ENCODE peak calls at places on chromosomes 7 and 10, in eight cellular contexts. Y, E, O, V, U, R, M and F are unnamed samples.

GRCh38 chr7:135789956-135790355 is 41.3 kb upstream of the FAM180A start:
- DNase-seq in V (no peak), Y (no peak), U (no peak), M (no peak), R (no peak), O (no peak), E (no peak), F (no peak)

GRCh38 chr10:74039561-74040145 is 41.7 kb downstream of the VCL start:
- DNase-seq in E (peak; percentile 27), M (no peak), O (no peak), U (no peak), Y (peak; percentile 98), V (no peak), R (peak; percentile 81), F (peak; percentile 49)

GRCh38 chr10:70847666-70848360 is 32.1 kb downstream of the SGPL1 start:
- DNase-seq in R (no peak), V (no peak), Y (peak; percentile 49), M (no peak), E (peak; percentile 39), O (no peak), U (no peak), F (no peak)

GRCh38 chr10:2925631-2926030 is 141.7 kb upstream of the PFKP start:
- DNase-seq in V (no peak), M (peak; percentile 38), O (no peak), R (peak; percentile 58), Y (peak; percentile 49), E (no peak), U (peak; percentile 60), F (peak; percentile 33)

GRCh38 chr10:125160856-125161569 is 650 bp upstream of the CTBP2 start:
- DNase-seq in M (peak; percentile 90), U (peak; percentile 80), O (peak; percentile 90), E (peak; percentile 95), V (peak; percentile 84), R (peak; percentile 93), Y (peak; percentile 80), F (peak; percentile 78)

GRCh38 chr7:147509859-147510542 is 1080.6 kb upstream of the C7orf33 start:
- DNase-seq in V (no peak), R (no peak), U (no peak), E (no peak), O (no peak), M (no peak), Y (peak; percentile 59), F (peak; percentile 45)

GRCh38 chr7:2444476-2444875 is 31.7 kb downstream of the GRIFIN start:
- DNase-seq in U (no peak), O (no peak), E (no peak), M (no peak), R (peak; percentile 47), Y (peak; percentile 85), V (no peak), F (peak; percentile 31)

GRCh38 chr7:148410905-148411304 is 179.7 kb upstream of the C7orf33 start:
- DNase-seq in V (no peak), M (no peak), R (no peak), O (no peak), U (no peak), E (no peak), Y (no peak), F (no peak)

GRCh38 chr10:131514454-131514853 is 202.9 kb upstream of the TCERG1L start:
- DNase-seq in M (no peak), U (no peak), Y (no peak), V (no peak), O (no peak), E (no peak), R (no peak), F (no peak)

GRCh38 chr7:23570592-23571200 is 26.5 kb upstream of the CCDC126 start:
- DNase-seq in R (peak; percentile 78), V (peak; percentile 74), O (peak; percentile 82), M (peak; percentile 79), E (peak; percentile 79), U (peak; percentile 59), Y (peak; percentile 83), F (peak; percentile 81)

GRCh38 chr7:25395976-25396375 is 167.7 kb upstream of the NPVF start:
- DNase-seq in M (no peak), V (no peak), E (no peak), U (no peak), R (no peak), Y (no peak), O (peak; percentile 51), F (no peak)

GRCh38 chr10:95819620-95820329 is 63.8 kb downstream of the ENTPD1 start:
- DNase-seq in V (no peak), E (no peak), O (no peak), U (no peak), M (no peak), R (no peak), Y (peak; percentile 36), F (no peak)

GRCh38 chr7:55481126-55481525 is 91.2 kb downstream of the VOPP1 start:
- DNase-seq in O (peak; percentile 18), E (no peak), M (no peak), U (no peak), R (no peak), Y (no peak), V (no peak), F (no peak)

GRCh38 chr7:138247568-138248328 is 171.5 kb downstream of the AKR1D1 start:
- DNase-seq in Y (peak; percentile 25), R (peak; percentile 15), O (peak; percentile 52), V (no peak), E (no peak), M (no peak), U (no peak), F (no peak)

GRCh38 chr10:110221721-110222261 is 14.4 kb downstream of the MXI1 start:
- DNase-seq in M (peak; percentile 60), V (peak; percentile 65), Y (peak; percentile 96), E (peak; percentile 89), O (peak; percentile 78), U (peak; percentile 68), R (peak; percentile 93), F (peak; percentile 92)

GRCh38 chr10:110007171-110007700 is 548 bp upstream of the ADD3 start:
- DNase-seq in V (peak; percentile 21), M (no peak), R (no peak), U (no peak), Y (no peak), E (no peak), O (no peak), F (peak; percentile 34)

GRCh38 chr10:4241724-4242345 is 456.8 kb upstream of the KLF6 start:
- DNase-seq in E (peak; percentile 44), R (peak; percentile 100), V (no peak), Y (peak; percentile 99), O (no peak), U (no peak), M (no peak), F (peak; percentile 54)

GRCh38 chr10:80260295-80261243 is 28.9 kb downstream of the MAT1A start:
- DNase-seq in Y (peak; percentile 18), M (peak; percentile 40), U (no peak), V (peak; percentile 55), R (peak; percentile 15), O (peak; percentile 64), E (peak; percentile 49), F (peak; percentile 29)

DNA sequence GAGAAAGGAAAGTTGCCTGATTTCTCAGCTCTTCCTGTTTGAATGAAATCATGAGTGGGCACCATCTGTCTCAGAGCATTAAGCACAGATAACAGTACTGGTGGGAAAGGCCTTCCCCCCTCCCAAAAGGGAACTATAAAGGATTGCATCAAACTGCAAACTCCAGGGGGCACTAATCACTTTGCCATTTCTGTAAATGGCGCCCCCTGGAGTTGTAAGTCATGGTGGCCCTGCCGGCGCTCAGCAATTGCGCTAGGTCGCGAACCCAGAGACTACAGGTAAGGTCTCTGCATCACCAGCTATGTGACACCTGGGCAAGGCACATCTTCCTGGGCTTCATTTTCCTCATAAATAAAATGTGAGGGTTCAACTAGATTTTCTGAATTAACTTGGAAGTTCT is 11.1 kb downstream of the LRRC4 start:
- DNase-seq in R (no peak), Y (no peak), M (peak; percentile 39), V (no peak), U (no peak), E (no peak), O (peak; percentile 70), F (no peak)
- TF ChIP-seq CTCF in R (peak; percentile 33), Y (peak; percentile 17), M (peak; percentile 62), V (peak; percentile 47), U (peak; percentile 39), E (peak; percentile 24), O (peak; percentile 89), F (peak; percentile 19)

DNA sequence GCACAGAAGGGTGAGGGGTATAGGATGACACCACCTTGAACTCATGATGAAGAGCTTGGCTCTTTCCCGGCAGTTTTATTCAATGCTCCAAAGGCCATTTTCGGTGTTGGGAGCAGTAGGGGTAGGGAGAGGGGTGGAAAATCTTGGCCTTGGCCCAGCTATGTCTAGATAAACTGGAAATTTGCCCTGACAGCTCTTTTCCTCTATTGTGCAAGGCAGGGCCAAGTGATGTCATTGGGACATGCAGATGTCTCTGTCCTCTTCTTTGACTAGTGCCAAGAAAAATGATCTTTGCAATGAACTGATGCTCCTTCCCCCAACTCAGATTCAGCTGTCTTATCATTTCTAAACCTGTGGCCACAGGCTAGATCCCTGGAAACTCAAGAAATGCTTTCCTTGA is 27.7 kb upstream of the PRKCQ start:
- DNase-seq in V (no peak), R (no peak), Y (no peak), O (no peak), U (no peak), M (no peak), E (no peak), F (peak; percentile 76)
- TF ChIP-seq CTCF in V (no peak), R (no peak), Y (no peak), O (no peak), U (no peak), M (no peak), E (no peak), F (no peak)

DNA sequence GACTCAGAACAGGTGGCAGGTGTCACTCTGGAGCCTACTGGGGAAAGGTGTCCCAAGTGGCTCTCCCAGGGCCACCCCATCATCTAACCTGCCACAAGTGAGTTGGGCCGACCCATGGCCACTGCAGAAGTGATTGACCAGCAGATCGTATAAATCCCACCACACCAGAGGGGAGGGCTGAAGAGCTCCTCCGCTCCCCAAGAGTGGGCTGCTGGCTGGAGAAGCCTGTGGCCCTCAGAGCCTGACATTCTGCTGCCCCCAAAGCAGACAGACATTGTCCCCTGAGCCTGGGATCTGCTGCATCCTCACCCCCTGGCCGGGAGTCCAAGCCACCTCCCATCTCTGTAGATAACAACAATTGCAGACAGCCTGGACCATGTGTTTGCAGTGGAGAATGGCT is 36.7 kb downstream of the ANXA8 start:
- DNase-seq in V (no peak), E (no peak), O (peak; percentile 22), U (no peak), R (no peak), Y (no peak), M (no peak), F (no peak)
- TF ChIP-seq CTCF in V (no peak), E (no peak), O (no peak), U (no peak), R (no peak), Y (no peak), M (no peak), F (no peak)

GRCh38 chr7:127546313-127546712 is 39.1 kb downstream of the GCC1 start:
- DNase-seq in V (no peak), M (no peak), E (no peak), R (no peak), Y (no peak), U (no peak), O (no peak), F (no peak)

GRCh38 chr7:127551941-127552340 is 33.5 kb downstream of the GCC1 start:
- DNase-seq in U (no peak), M (no peak), R (no peak), E (no peak), O (no peak), Y (no peak), V (no peak), F (no peak)

DNA sequence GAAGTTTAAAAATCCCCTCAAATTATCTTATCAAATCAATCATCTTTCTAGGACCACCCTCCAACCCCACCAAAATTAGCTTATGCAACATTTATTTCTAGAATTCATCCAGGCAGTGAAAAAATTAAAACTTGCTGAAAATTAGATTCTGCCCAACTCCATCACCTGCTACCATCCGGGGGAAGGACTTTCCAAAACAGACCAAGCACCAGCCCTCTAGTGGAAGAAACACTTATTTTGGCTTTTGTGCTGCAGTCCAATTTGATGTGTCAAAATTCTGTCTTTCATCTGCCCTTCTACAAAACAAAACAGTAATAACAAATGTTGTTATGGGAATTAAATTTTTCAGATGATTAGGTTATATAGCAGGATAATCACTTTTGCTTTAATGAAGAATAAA is 35.1 kb downstream of the GCC1 start:
- DNase-seq in R (no peak), Y (no peak), M (no peak), V (no peak), E (no peak), O (no peak), U (no peak), F (no peak)
- TF ChIP-seq CTCF in R (peak; percentile 27), Y (peak; percentile 19), M (peak; percentile 51), V (no peak), E (peak; percentile 26), O (peak; percentile 55), U (no peak), F (peak; percentile 23)